ENCODE peak calls at places on chromosomes 16 and 17, in ten cellular contexts. Q, S, M, J, O, T, H, X, B and Z are unnamed samples.

GRCh38 chr17:38509772-38510423 is 81.6 kb downstream of the ARHGAP23 start:
- DNase-seq in T (peak), J (no peak), M (no peak), B (no peak), X (no peak), O (peak), H (peak), S (peak), Q (no peak), Z (no peak)

GRCh38 chr17:78779848-78780247 is 2.2 kb downstream of the CYTH1 start:
- DNase-seq in B (no peak), H (no peak), S (no peak), X (no peak), O (no peak), Q (no peak), M (peak), J (no peak), T (no peak), Z (no peak)

GRCh38 chr17:48546187-48546923 is 1.4 kb upstream of the HOXB2 start:
- DNase-seq in O (no peak), J (no peak), B (no peak), T (no peak), S (no peak), H (no peak), M (no peak), X (no peak), Q (peak), Z (no peak)

GRCh38 chr17:6138761-6139446 is 68.7 kb downstream of the WSCD1 start:
- DNase-seq in T (no peak), B (no peak), M (no peak), X (no peak), S (no peak), O (no peak), H (no peak), J (no peak), Q (no peak), Z (no peak)

GRCh38 chr17:42817866-42818265 is 6.2 kb downstream of the BECN1 start:
- DNase-seq in Q (peak), J (no peak), H (no peak), O (no peak), S (peak), B (no peak), X (no peak), M (no peak), T (no peak), Z (no peak)

GRCh38 chr16:9755076-9755475 is 427.2 kb downstream of the GRIN2A start:
- DNase-seq in T (no peak), O (no peak), B (no peak), Q (no peak), J (no peak), X (no peak), M (no peak), S (peak), H (no peak), Z (no peak)

GRCh38 chr17:44906010-44906646 is 6.9 kb upstream of the EFTUD2 start:
- DNase-seq in M (no peak), X (no peak), B (no peak), Q (peak), O (no peak), J (no peak), H (no peak), T (no peak), S (peak), Z (no peak)

GRCh38 chr16:12296991-12297390 is 320.5 kb downstream of the SNX29 start:
- DNase-seq in O (no peak), B (no peak), T (no peak), X (no peak), Q (no peak), H (no peak), J (no peak), M (no peak), S (no peak), Z (no peak)

GRCh38 chr17:81494984-81495383 is 17.6 kb downstream of the ACTG1 start:
- DNase-seq in B (no peak), S (no peak), O (peak), Q (no peak), M (no peak), J (peak), T (peak), X (peak), H (no peak), Z (peak)